ENCODE peak calls at places on chromosomes 12 and 14, in ten cellular contexts. Z is heart right ventricle; I is naive thymus-derived CD4-positive, alpha-beta T cell; D is PC-9; N is aorta; A is body of pancreas; O is astrocyte; U is mammary epithelial cell; T is A673; Y is IMR-90. F is an unnamed sample. For H3K36me3 and H3K4me1, the result is how much of the 10 kb centered on the place peaks cover.

GRCh38 chr12:62640910-62641448 is 174.4 kb downstream of the MON2 start:
- DNase-seq in Z (no peak), I (no peak), D (no peak), N (no peak), A (no peak), O (peak), U (no peak), T (peak), Y (peak), F (no peak)

GRCh38 chr12:23564454-23564853 is 385.0 kb downstream of the SOX5 start:
- DNase-seq in Z (no peak), I (no peak), D (no peak), N (no peak), A (no peak), O (no peak), U (peak), T (peak), Y (no peak), F (no peak)

GRCh38 chr12:133202493-133203343 is 21.4 kb downstream of the ZNF268 start:
- DNase-seq in Z (no peak), I (no peak), D (no peak), N (no peak), A (no peak), O (peak), U (no peak), T (no peak), Y (no peak), F (no peak)

GRCh38 chr12:113950873-113951272 is 15.3 kb downstream of the RBM19 start:
- DNase-seq in Z (no peak), I (no peak), D (no peak), N (no peak), A (no peak), O (no peak), U (no peak), T (no peak), Y (no peak), F (no peak)

GRCh38 chr12:67482751-67483661 is 165.5 kb upstream of the DYRK2 start:
- DNase-seq in Z (peak), I (peak), D (peak), N (peak), A (peak), O (peak), U (peak), T (peak), Y (peak), F (peak)

GRCh38 chr12:100447405-100447804 is 26.3 kb upstream of the NR1H4 start:
- DNase-seq in Z (no peak), I (no peak), D (no peak), N (no peak), A (no peak), O (no peak), U (no peak), T (no peak), Y (no peak), F (no peak)

GRCh38 chr12:77847665-77848431 is 17.2 kb downstream of the NAV3 start:
- DNase-seq in Z (no peak), I (no peak), D (peak), N (no peak), A (no peak), O (peak), U (peak), T (no peak), Y (peak), F (no peak)

GRCh38 chr12:49198431-49199155 is 9.7 kb upstream of the TUBA1A start:
- DNase-seq in Z (peak), I (no peak), D (peak), N (no peak), A (no peak), O (peak), U (peak), T (peak), Y (peak), F (no peak)

GRCh38 chr12:28709996-28710685 is 438.9 kb upstream of the FAR2 start:
- DNase-seq in Z (no peak), I (no peak), D (no peak), N (no peak), A (no peak), O (peak), U (no peak), T (no peak), Y (peak), F (no peak)

GRCh38 chr12:131827961-131828534 is at the start of gene MMP17:
- DNase-seq in Z (no peak), I (peak), D (peak), N (peak), A (no peak), O (peak), U (peak), T (peak), Y (peak), F (no peak)

GRCh38 chr12:131209082-131210070 is 255.7 kb downstream of the ADGRD1 start:
- DNase-seq in Z (no peak), I (no peak), D (no peak), N (peak), A (peak), O (no peak), U (no peak), T (no peak), Y (no peak), F (no peak)

GRCh38 chr14:22976620-22977433 is 5.5 kb downstream of the AJUBA start:
- DNase-seq in Z (no peak), I (no peak), D (peak), N (no peak), A (peak), O (no peak), U (peak), T (peak), Y (peak), F (peak)

GRCh38 chr14:76977793-76978730 is 50.4 kb downstream of the IRF2BPL start:
- DNase-seq in Z (peak), I (peak), D (no peak), N (peak), A (peak), O (peak), U (no peak), T (no peak), Y (peak), F (no peak)

GRCh38 chr12:89370850-89371249 is 18.5 kb upstream of the DUSP6 start:
- DNase-seq in Z (no peak), I (no peak), D (peak), N (no peak), A (no peak), O (peak), U (peak), T (peak), Y (peak), F (no peak)

GRCh38 chr12:131397493-131398181 is 313.3 kb upstream of the SFSWAP start:
- DNase-seq in Z (no peak), I (no peak), D (no peak), N (no peak), A (no peak), O (no peak), U (no peak), T (no peak), Y (no peak), F (no peak)

GRCh38 chr14:68099348-68100045 is 279.9 kb downstream of the RAD51B start:
- DNase-seq in Z (no peak), I (no peak), D (no peak), N (no peak), A (no peak), O (peak), U (no peak), T (no peak), Y (no peak), F (no peak)

GRCh38 chr14:32847867-32848266 is 90.8 kb upstream of the NPAS3 start:
- DNase-seq in Z (no peak), I (no peak), D (no peak), N (no peak), A (no peak), O (no peak), U (no peak), T (no peak), Y (no peak), F (no peak)

GRCh38 chr14:100223332-100224171 is 15.4 kb upstream of the YY1 start:
- DNase-seq in Z (no peak), I (no peak), D (no peak), N (no peak), A (no peak), O (no peak), U (no peak), T (no peak), Y (peak), F (peak)

GRCh38 chr14:63875311-63875710 is 22.5 kb downstream of the SYNE2 start:
- DNase-seq in Z (peak), I (no peak), D (no peak), N (no peak), A (no peak), O (peak), U (peak), T (no peak), Y (peak), F (no peak)

GRCh38 chr12:51434305-51434704 is 9.7 kb downstream of the SLC4A8 start:
- DNase-seq in Z (no peak), I (no peak), D (no peak), N (no peak), A (no peak), O (peak), U (no peak), T (no peak), Y (no peak), F (no peak)

GRCh38 chr12:49264466-49264872 is 413 bp upstream of the TUBA1C start:
- DNase-seq in Z (no peak), I (peak), D (no peak), N (no peak), A (no peak), O (no peak), U (no peak), T (peak), Y (no peak), F (no peak)

DNA sequence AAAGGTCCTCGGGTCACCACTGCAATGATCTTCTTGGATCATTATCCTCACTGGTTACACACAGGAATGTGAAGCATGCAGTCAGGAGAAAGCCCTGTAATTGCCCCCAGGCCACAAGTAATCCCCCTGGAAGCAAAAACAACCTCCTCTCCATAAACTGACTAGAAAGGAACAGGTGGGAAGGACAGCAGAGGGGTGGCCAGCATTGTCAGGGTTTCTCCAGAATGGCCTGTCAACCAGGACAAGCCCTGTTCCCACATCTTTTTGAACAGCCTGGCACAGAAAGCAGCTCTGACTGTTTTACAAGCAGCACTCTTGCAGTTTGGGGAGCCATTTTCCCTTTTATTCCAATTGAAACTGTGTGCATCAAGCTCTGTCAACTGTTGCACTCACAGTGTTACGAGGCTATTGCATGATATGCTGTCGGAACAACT is 36.1 kb downstream of the TMCC3 start:
- DNase-seq in Z (no peak), I (no peak), D (peak), N (no peak), A (no peak), O (no peak), U (peak), T (no peak), Y (no peak), F (no peak)
- H3K4me3 ChIP-seq in Z (no peak), I (no peak), D (no peak), N (no peak), A (no peak), O (no peak), U (no peak), T (no peak), Y (no peak), F (peak)

GRCh38 chr12:120164293-120164692 is 30.2 kb downstream of the GCN1 start:
- DNase-seq in Z (no peak), I (no peak), D (no peak), N (no peak), A (no peak), O (no peak), U (no peak), T (no peak), Y (no peak), F (no peak)
- H3K36me3 ChIP-seq in Z (half or more), I (under half), D (under half), N (under half), A (under half), O (half or more), U (under half), T (half or more), Y (half or more), F (under half)

GRCh38 chr12:125001636-125002035 is 8.2 kb downstream of the BRI3BP start:
- DNase-seq in Z (no peak), I (no peak), D (no peak), N (no peak), A (no peak), O (no peak), U (no peak), T (no peak), Y (no peak), F (no peak)
- H3K4me1 ChIP-seq in Z (under half), I (under half), D (under half), N (under half), A (under half), O (under half), U (under half), T (under half), Y (under half), F (under half)

DNA sequence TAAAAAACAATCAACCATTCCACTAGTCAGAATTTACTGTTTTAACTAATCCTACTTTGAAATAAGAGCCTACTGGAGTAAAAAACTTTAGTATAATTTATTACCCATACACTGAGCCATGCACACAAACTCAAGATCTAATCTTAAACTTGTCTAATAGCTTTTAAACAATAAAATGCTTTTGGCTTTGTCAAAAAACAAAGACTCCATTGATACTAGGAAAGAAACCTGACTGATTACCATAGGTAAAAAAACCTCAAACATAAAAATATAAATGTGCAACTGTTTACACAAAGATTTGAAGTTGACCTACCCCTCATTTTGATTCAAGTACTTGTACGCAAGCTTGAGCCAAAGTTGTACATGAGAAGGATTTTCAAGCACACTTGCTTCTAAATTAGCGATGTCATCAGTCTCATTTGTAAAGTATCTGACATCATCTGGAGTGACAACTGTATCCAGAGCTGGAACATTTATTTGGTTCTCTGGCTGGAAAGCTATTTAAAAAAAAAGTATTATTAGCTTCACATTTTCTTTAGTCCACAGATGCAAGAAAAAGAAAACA is 36.1 kb downstream of the ZFC3H1 start:
- DNase-seq in Z (no peak), I (no peak), D (no peak), N (no peak), A (no peak), O (no peak), U (peak), T (peak), Y (no peak), F (no peak)
- H3K4me3 ChIP-seq in Z (no peak), I (no peak), D (no peak), N (no peak), A (no peak), O (no peak), U (no peak), T (no peak), Y (no peak), F (no peak)

GRCh38 chr14:96634896-96635295 is 132.7 kb downstream of the PAPOLA start:
- DNase-seq in Z (no peak), I (no peak), D (no peak), N (no peak), A (no peak), O (no peak), U (no peak), T (no peak), Y (no peak), F (no peak)
- H3K36me3 ChIP-seq in Z (under half), I (under half), D (under half), N (under half), A (under half), O (under half), U (under half), T (under half), Y (under half), F (under half)